ENCODE peak calls at places on chromosomes 13 and 19, in six cellular contexts. Q is A673, K is Caco-2, R is adipocyte, P is psoas muscle, W is fibroblast of lung. Y is an unnamed sample.
A peak's percentile ranks its signal among the peaks of the same experiment; 100 is the strongest.

GRCh38 chr19:33295621-33296472 is 6.5 kb downstream of the CEBPA start:
- DNase-seq in Q (no peak), K (no peak), R (no peak), P (no peak), W (no peak), Y (no peak)

GRCh38 chr19:43759515-43759914 is 4.8 kb upstream of the SMG9 start:
- DNase-seq in Q (peak; percentile 29), K (no peak), R (peak; percentile 63), P (no peak), W (peak; percentile 49), Y (no peak)

GRCh38 chr19:45423589-45424190 is at the start of gene ERCC1:
- DNase-seq in Q (peak; percentile 97), K (peak; percentile 100), R (peak; percentile 96), P (peak; percentile 95), W (peak; percentile 94), Y (no peak)

GRCh38 chr19:3154957-3155736 is 19.3 kb downstream of the GNA15 start:
- DNase-seq in Q (peak; percentile 94), K (no peak), R (peak; percentile 98), P (peak; percentile 79), W (peak; percentile 97), Y (peak; percentile 54)

GRCh38 chr19:53903055-53903680 is 5.9 kb upstream of the CACNG7 start:
- DNase-seq in Q (peak; percentile 41), K (no peak), R (peak; percentile 69), P (peak; percentile 10), W (peak; percentile 33), Y (no peak)

GRCh38 chr19:15177269-15178116 is 23.3 kb downstream of the NOTCH3 start:
- DNase-seq in Q (peak; percentile 89), K (no peak), R (peak; percentile 91), P (peak; percentile 90), W (peak; percentile 65), Y (peak; percentile 84)

GRCh38 chr19:3224346-3225325 is at the start of gene CELF5:
- DNase-seq in Q (peak; percentile 73), K (no peak), R (peak; percentile 82), P (no peak), W (peak; percentile 10), Y (no peak)

GRCh38 chr13:50094615-50095293 is 79.5 kb downstream of the KCNRG start:
- DNase-seq in Q (no peak), K (no peak), R (no peak), P (no peak), W (no peak), Y (no peak)

GRCh38 chr19:39131255-39131755 is 5.7 kb downstream of the PAK4 start:
- DNase-seq in Q (no peak), K (no peak), R (no peak), P (peak; percentile 84), W (no peak), Y (no peak)

GRCh38 chr13:37070145-37070695 is 10.7 kb upstream of the SUPT20H start:
- DNase-seq in Q (no peak), K (no peak), R (no peak), P (no peak), W (no peak), Y (no peak)

GRCh38 chr13:110705356-110705825 is 525 bp downstream of the CARS2 start:
- DNase-seq in Q (no peak), K (no peak), R (no peak), P (no peak), W (peak; percentile 5), Y (no peak)
- H3K4me1 ChIP-seq in Q (peaks cover 10% of the 10 kb centered on the region), K (peaks cover 5% of the 10 kb centered on the region), R (peaks cover 39% of the 10 kb centered on the region), P (peaks cover 45% of the 10 kb centered on the region), W (peaks cover 25% of the 10 kb centered on the region), Y (peaks cover 15% of the 10 kb centered on the region)

DNA sequence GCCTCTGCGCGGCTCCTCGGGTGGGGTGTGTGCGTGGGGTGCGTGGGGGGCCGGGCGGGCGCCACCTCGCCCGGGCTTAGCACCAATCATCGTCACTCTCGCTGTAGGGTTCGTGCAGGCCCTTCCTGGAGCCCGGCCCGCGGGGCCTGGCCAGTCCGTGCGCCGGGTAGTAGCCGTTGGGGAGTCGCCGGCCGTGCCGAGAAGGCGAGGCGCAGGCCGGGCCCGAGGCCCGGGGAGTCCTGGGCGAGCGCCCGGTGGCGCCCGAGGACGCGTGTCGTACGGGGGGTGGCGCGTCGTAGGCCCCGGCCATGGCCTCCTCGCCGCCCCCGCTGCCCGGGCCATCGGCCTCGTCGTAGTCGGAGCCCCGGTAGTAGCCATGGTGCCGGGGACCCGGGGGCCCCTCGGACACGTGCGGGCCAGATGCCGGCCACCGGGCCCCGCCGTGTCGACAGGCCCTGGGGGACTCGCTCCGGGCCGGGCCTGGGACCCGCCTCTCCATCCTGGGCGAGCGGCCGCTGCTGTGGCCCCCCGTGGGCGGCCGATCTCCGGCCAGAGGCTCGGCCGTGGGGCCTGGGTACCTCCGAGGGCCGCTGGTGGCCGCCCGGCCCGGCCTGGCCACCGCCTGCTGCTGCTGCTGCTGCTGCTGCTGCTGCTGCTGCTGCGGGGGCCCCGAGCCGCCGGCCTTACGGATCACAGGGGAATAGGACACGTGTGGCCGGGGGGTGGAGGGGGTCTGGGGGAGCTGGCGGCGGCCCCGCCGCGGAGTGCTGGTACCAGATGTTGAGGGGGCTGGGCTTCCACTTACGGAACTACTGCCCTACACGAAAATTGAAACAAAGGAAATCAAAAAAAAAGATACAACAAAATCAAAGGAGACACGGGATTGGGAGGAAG is 57.3 kb downstream of the IER2 start:
- DNase-seq in Q (peak; percentile 31), K (no peak), R (no peak), P (peak; percentile 69), W (no peak), Y (no peak)
- H3K4me3 ChIP-seq in Q (peak overlapping the region; percentile 31), K (no peak overlapping the region), R (peak overlapping the region; percentile 59), P (peak overlapping the region; percentile 62), W (no peak overlapping the region), Y (peak overlapping the region; percentile 72)

DNA sequence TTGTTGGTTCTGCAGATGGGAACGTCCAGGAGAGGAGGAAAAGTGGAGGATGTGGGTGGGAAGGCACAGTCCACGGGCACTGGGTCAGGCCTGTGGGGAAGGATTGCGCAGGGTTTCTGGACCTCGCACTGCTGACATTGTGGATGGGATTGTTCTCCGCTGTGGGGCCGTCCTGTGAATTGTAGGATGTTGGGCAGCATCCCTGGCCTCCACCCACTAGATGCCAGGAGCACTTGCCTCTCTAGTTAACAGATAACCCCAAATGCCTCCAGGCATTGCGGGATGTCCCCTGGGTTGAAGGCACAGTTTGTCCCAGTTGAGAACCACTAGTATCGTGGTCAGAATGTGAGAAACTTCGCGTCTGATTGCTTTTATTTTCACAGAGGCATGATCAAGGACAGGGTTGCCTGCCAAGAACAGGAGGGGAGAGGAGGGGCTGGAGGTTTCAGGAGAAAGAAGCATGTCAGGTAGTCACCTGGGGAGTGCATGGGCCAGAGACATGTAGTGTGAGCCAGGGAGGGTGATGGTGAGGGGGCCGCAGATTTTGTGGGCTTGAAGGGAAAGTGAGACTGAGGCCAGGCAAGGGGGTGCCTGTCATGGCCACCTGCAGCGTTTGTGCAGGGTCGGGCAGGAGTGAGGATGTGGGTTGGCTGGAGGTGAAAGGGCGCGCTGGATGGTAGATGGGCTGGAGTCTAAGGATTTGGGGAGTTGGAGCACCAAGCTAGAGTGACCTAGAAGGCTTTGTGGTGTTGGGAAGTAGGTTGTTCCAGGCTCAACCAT is 3.2 kb downstream of the ZNF628 start:
- DNase-seq in Q (no peak), K (no peak), R (no peak), P (no peak), W (no peak), Y (no peak)
- H3K4me1 ChIP-seq in Q (peaks cover 19% of the 10 kb centered on the region), K (peaks cover 14% of the 10 kb centered on the region), R (peaks cover 25% of the 10 kb centered on the region), P (peaks cover 26% of the 10 kb centered on the region), W (peaks cover 6% of the 10 kb centered on the region), Y (peaks cover 28% of the 10 kb centered on the region)

GRCh38 chr19:38070573-38070972 is 153.4 kb downstream of the DPF1 start:
- DNase-seq in Q (no peak), K (no peak), R (peak; percentile 31), P (no peak), W (peak; percentile 43), Y (no peak)
- H3K4me3 ChIP-seq in Q (no peak overlapping the region), K (no peak overlapping the region), R (no peak overlapping the region), P (no peak overlapping the region), W (no peak overlapping the region), Y (no peak overlapping the region)

GRCh38 chr19:7372810-7373209 is 24.1 kb downstream of the ARHGEF18 start:
- DNase-seq in Q (no peak), K (no peak), R (no peak), P (peak; percentile 37), W (no peak), Y (no peak)

GRCh38 chr19:7373862-7374261 is 25.1 kb downstream of the ARHGEF18 start:
- DNase-seq in Q (peak; percentile 23), K (peak; percentile 65), R (no peak), P (peak; percentile 23), W (no peak), Y (no peak)

GRCh38 chr19:7371001-7371400 is 22.3 kb downstream of the ARHGEF18 start:
- DNase-seq in Q (no peak), K (no peak), R (no peak), P (peak; percentile 7), W (no peak), Y (no peak)

GRCh38 chr19:7368456-7368855 is 19.7 kb downstream of the ARHGEF18 start:
- DNase-seq in Q (no peak), K (no peak), R (no peak), P (peak; percentile 7), W (no peak), Y (no peak)

GRCh38 chr19:7370546-7370945 is 21.8 kb downstream of the ARHGEF18 start:
- DNase-seq in Q (no peak), K (no peak), R (no peak), P (no peak), W (no peak), Y (no peak)
- H3K4me1 ChIP-seq in Q (no peaks in the 10 kb centered on the region), K (peaks cover 15% of the 10 kb centered on the region), R (peaks cover 10% of the 10 kb centered on the region), P (no peaks in the 10 kb centered on the region), W (no peaks in the 10 kb centered on the region), Y (no peaks in the 10 kb centered on the region)

DNA sequence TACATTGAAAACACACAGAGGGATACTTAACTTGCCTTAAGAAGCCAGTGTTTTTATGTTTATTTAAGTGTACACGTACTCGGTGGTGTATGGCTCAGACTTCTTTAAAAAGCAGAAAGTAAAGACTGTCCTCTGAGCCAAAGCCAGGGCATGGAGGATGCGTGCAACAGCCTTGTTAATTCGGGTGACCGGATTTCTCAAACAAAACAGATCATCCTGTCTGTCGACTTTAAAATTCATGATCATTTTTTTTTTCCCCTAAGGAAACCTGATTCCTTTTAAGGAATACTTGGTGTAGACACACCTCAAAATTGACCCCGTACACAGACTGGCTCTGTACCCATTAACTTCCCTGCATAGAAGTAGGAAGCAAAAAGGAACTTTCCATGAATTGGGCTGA is 124.7 kb upstream of the RNF113B start:
- DNase-seq in Q (no peak), K (no peak), R (peak; percentile 70), P (no peak), W (peak; percentile 68), Y (no peak)
- H3K4me3 ChIP-seq in Q (no peak overlapping the region), K (no peak overlapping the region), R (no peak overlapping the region), P (no peak overlapping the region), W (no peak overlapping the region), Y (no peak overlapping the region)